ENCODE peak calls at places on chromosome 14, in seven cellular contexts. D is thyroid gland; S is stomach; A is adrenal gland; E is cardiac muscle cell; I is neural progenitor cell; U is CD4-positive, alpha-beta memory T cell. M is an unnamed sample.

GRCh38 chr14:77086017-77086727 is 11.9 kb upstream of the CIPC start:
- DNase-seq in I (peak; percentile 62), E (peak; percentile 66), U (no peak), D (peak; percentile 43), S (no peak), A (no peak), M (peak; percentile 9)

GRCh38 chr14:100237735-100238418 is 1.1 kb upstream of the YY1 start:
- DNase-seq in E (peak; percentile 52), S (peak; percentile 52), I (peak; percentile 84), D (peak; percentile 61), U (peak; percentile 58), A (peak; percentile 61), M (peak; percentile 22)

GRCh38 chr14:79734151-79734550 is 477.2 kb downstream of the DIO2 start:
- DNase-seq in D (no peak), A (no peak), I (no peak), U (no peak), E (no peak), S (no peak), M (no peak)

GRCh38 chr14:106883218-106883692 is 1356.9 kb downstream of the TMEM121 start:
- DNase-seq in U (peak; percentile 51), E (no peak), S (no peak), A (no peak), I (no peak), D (no peak), M (peak; percentile 28)

GRCh38 chr14:71610149-71610548 is 322.1 kb upstream of the RGS6 start:
- DNase-seq in I (no peak), U (no peak), S (no peak), D (no peak), A (no peak), E (peak; percentile 27), M (no peak)

GRCh38 chr14:32560213-32560857 is 231.2 kb downstream of the AKAP6 start:
- DNase-seq in A (peak; percentile 53), E (peak; percentile 92), U (no peak), D (peak; percentile 53), S (peak; percentile 31), I (peak; percentile 82), M (no peak)

GRCh38 chr14:94679106-94679819 is 67.1 kb downstream of the SERPINA3 start:
- DNase-seq in D (no peak), A (no peak), S (peak; percentile 19), I (no peak), E (no peak), U (no peak), M (no peak)

GRCh38 chr14:70665448-70666363 is 24.0 kb downstream of the TTC9 start:
- DNase-seq in I (peak; percentile 11), U (no peak), S (peak; percentile 91), E (no peak), D (peak; percentile 96), A (peak; percentile 31), M (no peak)

DNA sequence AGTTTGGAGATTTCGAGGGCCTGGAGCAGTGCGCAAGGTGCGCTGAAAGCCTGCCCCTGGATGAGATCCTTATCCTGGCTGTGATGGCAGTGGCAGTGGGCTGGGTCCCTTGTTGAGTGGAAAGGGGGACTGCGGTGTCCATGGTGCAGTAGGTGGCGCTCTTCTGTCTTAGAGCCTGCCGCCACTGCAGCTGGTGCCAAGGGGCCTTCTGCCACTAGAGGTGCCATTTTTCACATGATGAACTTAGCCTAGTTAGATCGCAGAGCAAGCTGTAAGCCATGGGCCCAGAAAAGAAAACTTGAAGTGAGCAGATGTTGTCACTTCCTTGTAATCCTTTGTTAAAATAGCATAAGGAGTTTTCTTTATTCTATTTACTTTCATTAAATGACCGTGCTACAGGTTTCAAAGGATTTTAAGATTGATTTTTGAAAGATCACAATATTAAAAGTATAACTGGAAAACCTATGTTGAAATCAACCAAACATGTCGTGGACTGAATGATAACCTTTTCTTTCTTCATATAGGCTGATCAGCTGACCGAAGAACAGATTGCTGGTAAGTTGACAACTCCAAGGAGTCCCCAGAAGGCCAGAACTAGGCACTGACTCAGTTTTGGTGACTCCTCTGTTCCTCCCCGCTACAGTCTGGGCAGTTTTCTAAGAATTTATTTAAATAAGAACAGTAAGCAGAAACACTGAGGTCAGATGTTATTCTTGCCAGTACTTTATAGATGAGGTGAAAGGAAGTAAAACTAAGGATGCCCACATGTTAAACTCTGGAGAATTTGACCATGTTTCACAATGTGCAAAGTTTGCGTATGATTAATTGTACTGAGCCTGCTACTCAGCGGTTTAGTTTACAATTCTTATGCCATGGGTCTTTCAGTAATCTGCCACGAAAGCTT is 3.0 kb downstream of the CALM1 start:
- DNase-seq in E (peak; percentile 93), U (peak; percentile 91), I (peak; percentile 97), A (peak; percentile 92), S (peak; percentile 93), D (peak; percentile 94), M (peak; percentile 69)
- H3K4me1 ChIP-seq in E (peaks cover 3% of the 10 kb centered on the region), U (peaks cover 59% of the 10 kb centered on the region), I (peaks cover 10% of the 10 kb centered on the region), A (peaks cover 15% of the 10 kb centered on the region), S (peaks cover 39% of the 10 kb centered on the region), D (peaks cover 20% of the 10 kb centered on the region), M (peaks cover 46% of the 10 kb centered on the region)

GRCh38 chr14:101715209-101716076 is 46.1 kb upstream of the PPP2R5C start:
- DNase-seq in A (no peak), E (no peak), I (no peak), D (no peak), U (no peak), S (peak; percentile 22), M (no peak)
- H3K4me1 ChIP-seq in A (no peaks in the 10 kb centered on the region), E (peaks cover 7% of the 10 kb centered on the region), I (no peaks in the 10 kb centered on the region), D (peaks cover 6% of the 10 kb centered on the region), U (peaks cover 54% of the 10 kb centered on the region), S (no peaks in the 10 kb centered on the region), M (no peaks in the 10 kb centered on the region)

GRCh38 chr14:84965279-84965678 is 564.7 kb upstream of the FLRT2 start:
- DNase-seq in U (no peak), E (no peak), A (no peak), S (no peak), D (no peak), I (no peak), M (no peak)
- H3K4me1 ChIP-seq in U (no peaks in the 10 kb centered on the region), E (no peaks in the 10 kb centered on the region), A (no peaks in the 10 kb centered on the region), S (no peaks in the 10 kb centered on the region), D (no peaks in the 10 kb centered on the region), I (peaks cover 9% of the 10 kb centered on the region), M (no peaks in the 10 kb centered on the region)

DNA sequence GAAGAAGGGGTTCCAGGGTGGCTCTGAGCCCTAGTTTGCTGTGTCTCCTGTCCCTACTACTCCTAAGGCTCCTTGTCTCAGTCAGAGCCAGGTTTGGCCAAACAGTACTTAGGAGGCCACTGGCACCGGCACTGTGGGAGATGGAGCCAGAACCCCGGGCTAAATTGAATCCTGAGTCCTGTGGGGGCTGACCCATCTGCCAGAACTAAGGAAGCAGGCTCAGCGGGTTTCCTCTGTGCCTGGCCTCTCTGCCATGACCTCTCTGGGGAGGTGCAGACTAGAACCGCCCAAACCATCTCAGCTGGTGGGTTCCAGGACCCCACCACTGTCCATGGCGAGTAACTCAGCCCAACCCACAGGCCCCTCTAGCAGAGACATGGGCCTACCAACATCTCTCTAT is 5.5 kb downstream of the ACTN1 start:
- DNase-seq in S (no peak), I (no peak), D (no peak), E (no peak), A (no peak), U (no peak), M (no peak)
- H3K4me1 ChIP-seq in S (peaks cover 73% of the 10 kb centered on the region), I (peaks cover 25% of the 10 kb centered on the region), D (peaks cover 50% of the 10 kb centered on the region), E (peaks cover 30% of the 10 kb centered on the region), A (peaks cover 13% of the 10 kb centered on the region), U (peaks cover 63% of the 10 kb centered on the region), M (peaks cover 44% of the 10 kb centered on the region)

GRCh38 chr14:68681256-68681655 is 111.6 kb downstream of the ZFP36L1 start:
- DNase-seq in S (no peak), E (no peak), I (no peak), A (no peak), U (no peak), D (peak; percentile 37), M (no peak)

GRCh38 chr14:68679301-68679700 is 113.6 kb downstream of the ZFP36L1 start:
- DNase-seq in A (no peak), S (no peak), D (no peak), E (no peak), I (no peak), U (no peak), M (no peak)

GRCh38 chr14:68680541-68681051 is 112.3 kb downstream of the ZFP36L1 start:
- DNase-seq in I (no peak), E (peak; percentile 63), S (no peak), D (no peak), A (no peak), U (no peak), M (no peak)

GRCh38 chr14:68678471-68678870 is 114.4 kb downstream of the ZFP36L1 start:
- DNase-seq in U (no peak), D (no peak), E (no peak), S (no peak), I (no peak), A (no peak), M (no peak)

GRCh38 chr14:68679746-68680467 is 113.0 kb downstream of the ZFP36L1 start:
- DNase-seq in A (no peak), S (no peak), U (no peak), D (no peak), E (no peak), I (no peak), M (no peak)
- H3K4me1 ChIP-seq in A (peaks cover 24% of the 10 kb centered on the region), S (peaks cover 57% of the 10 kb centered on the region), U (peaks cover 43% of the 10 kb centered on the region), D (peaks cover 51% of the 10 kb centered on the region), E (peaks cover 27% of the 10 kb centered on the region), I (peaks cover 28% of the 10 kb centered on the region), M (peaks cover 37% of the 10 kb centered on the region)

GRCh38 chr14:102373110-102373509 is 10.4 kb downstream of the TECPR2 start:
- DNase-seq in U (no peak), S (no peak), D (no peak), A (no peak), I (no peak), E (no peak), M (no peak)
- H3K4me1 ChIP-seq in U (no peaks in the 10 kb centered on the region), S (no peaks in the 10 kb centered on the region), D (peaks cover 5% of the 10 kb centered on the region), A (no peaks in the 10 kb centered on the region), I (no peaks in the 10 kb centered on the region), E (no peaks in the 10 kb centered on the region), M (no peaks in the 10 kb centered on the region)

DNA sequence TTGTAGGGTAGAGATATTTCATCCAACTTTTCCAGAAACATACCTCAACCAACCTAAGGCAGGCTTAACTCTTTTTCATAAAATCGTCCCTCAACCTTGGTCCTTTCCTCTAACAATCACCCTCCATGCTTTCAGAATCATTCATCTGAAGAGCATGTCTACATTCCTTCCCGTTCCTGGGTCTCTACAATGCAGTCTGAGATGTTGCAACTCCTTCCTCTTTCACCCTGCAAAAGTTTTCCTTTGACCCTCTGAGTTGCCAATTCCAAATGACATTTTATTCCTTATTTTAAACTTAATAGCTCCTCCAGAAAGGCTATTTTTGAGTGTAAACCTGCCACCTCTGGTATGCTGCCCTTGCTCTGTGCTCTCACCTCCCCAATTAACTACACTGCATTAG is 16.7 kb downstream of the SLC7A7 start:
- DNase-seq in A (no peak), E (peak; percentile 22), U (no peak), I (no peak), S (no peak), D (no peak), M (no peak)
- H3K4me1 ChIP-seq in A (peaks cover 4% of the 10 kb centered on the region), E (peaks cover 3% of the 10 kb centered on the region), U (no peaks in the 10 kb centered on the region), I (no peaks in the 10 kb centered on the region), S (no peaks in the 10 kb centered on the region), D (no peaks in the 10 kb centered on the region), M (no peaks in the 10 kb centered on the region)

M was measured in effector memory CD4-positive, alpha-beta T cell.